ENCODE peak calls at places on chromosome 2, in five cellular contexts. One of them, this sample, is unnamed.

GRCh38 chr2:222884765-222885424 is 24.1 kb downstream of the ACSL3 start:
- DNase-seq in left cardiac atrium: no peak
- DNase-seq in ecto neural progenitor cell: no peak
- DNase-seq in HEK293T: no peak
- DNase-seq in kidney: no peak
- DNase-seq in this sample: no peak

GRCh38 chr2:179130560-179130959 is 80.6 kb upstream of the CCDC141 start:
- DNase-seq in left cardiac atrium: no peak
- DNase-seq in HEK293T: no peak
- DNase-seq in kidney: no peak
- DNase-seq in ecto neural progenitor cell: no peak
- DNase-seq in this sample: no peak

GRCh38 chr2:236166781-236167296 is 1.3 kb downstream of the GBX2 start:
- DNase-seq in ecto neural progenitor cell: peak; percentile 71
- DNase-seq in kidney: no peak
- DNase-seq in HEK293T: no peak
- DNase-seq in left cardiac atrium: no peak
- DNase-seq in this sample: peak; percentile 86

GRCh38 chr2:235200216-235200615 is 248.4 kb downstream of the SH3BP4 start:
- DNase-seq in kidney: no peak
- DNase-seq in ecto neural progenitor cell: peak; percentile 46
- DNase-seq in HEK293T: no peak
- DNase-seq in left cardiac atrium: no peak
- DNase-seq in this sample: no peak

GRCh38 chr2:55809875-55810620 is 113.5 kb downstream of the EFEMP1 start:
- DNase-seq in ecto neural progenitor cell: no peak
- DNase-seq in HEK293T: no peak
- DNase-seq in kidney: no peak
- DNase-seq in left cardiac atrium: peak; percentile 37
- DNase-seq in this sample: no peak

GRCh38 chr2:126749537-126749936 is 93.6 kb downstream of the GYPC start:
- DNase-seq in left cardiac atrium: no peak
- DNase-seq in HEK293T: no peak
- DNase-seq in ecto neural progenitor cell: peak; percentile 17
- DNase-seq in kidney: no peak
- DNase-seq in this sample: no peak

GRCh38 chr2:239978381-239978780 is 46.8 kb downstream of the NDUFA10 start:
- DNase-seq in kidney: no peak
- DNase-seq in left cardiac atrium: no peak
- DNase-seq in HEK293T: no peak
- DNase-seq in ecto neural progenitor cell: no peak
- DNase-seq in this sample: no peak

GRCh38 chr2:140747097-140747496 is 1383.7 kb downstream of the LRP1B start:
- DNase-seq in left cardiac atrium: no peak
- DNase-seq in HEK293T: no peak
- DNase-seq in kidney: no peak
- DNase-seq in ecto neural progenitor cell: no peak
- DNase-seq in this sample: no peak

GRCh38 chr2:105397959-105398521 is 811 bp downstream of the FHL2 start:
- DNase-seq in kidney: no peak
- DNase-seq in ecto neural progenitor cell: no peak
- DNase-seq in HEK293T: no peak
- DNase-seq in left cardiac atrium: peak; percentile 48
- DNase-seq in this sample: no peak

GRCh38 chr2:97995734-97996624 is at the start of gene TMEM131:
- DNase-seq in HEK293T: peak; percentile 95
- DNase-seq in kidney: peak; percentile 97
- DNase-seq in ecto neural progenitor cell: peak; percentile 96
- DNase-seq in left cardiac atrium: peak; percentile 95
- DNase-seq in this sample: peak; percentile 98

GRCh38 chr2:218896501-218897393 is 16.1 kb downstream of the WNT10A start:
- DNase-seq in left cardiac atrium: no peak
- DNase-seq in kidney: peak; percentile 94
- DNase-seq in ecto neural progenitor cell: no peak
- DNase-seq in HEK293T: no peak
- DNase-seq in this sample: no peak

GRCh38 chr2:234770081-234770506 is 181.7 kb upstream of the SH3BP4 start:
- DNase-seq in HEK293T: no peak
- DNase-seq in left cardiac atrium: no peak
- DNase-seq in kidney: no peak
- DNase-seq in ecto neural progenitor cell: peak; percentile 58
- DNase-seq in this sample: no peak

GRCh38 chr2:178700922-178701342 is 106.3 kb downstream of the TTN start:
- DNase-seq in left cardiac atrium: no peak
- DNase-seq in kidney: no peak
- DNase-seq in ecto neural progenitor cell: no peak
- DNase-seq in HEK293T: peak; percentile 46
- DNase-seq in this sample: no peak

GRCh38 chr2:64807417-64807816 is 153.7 kb upstream of the SERTAD2 start:
- DNase-seq in HEK293T: no peak
- DNase-seq in ecto neural progenitor cell: no peak
- DNase-seq in left cardiac atrium: no peak
- DNase-seq in kidney: no peak
- DNase-seq in this sample: no peak

GRCh38 chr2:188963738-188964137 is 10.4 kb upstream of the COL3A1 start:
- DNase-seq in kidney: no peak
- DNase-seq in HEK293T: no peak
- DNase-seq in ecto neural progenitor cell: no peak
- DNase-seq in left cardiac atrium: no peak
- DNase-seq in this sample: no peak

GRCh38 chr2:671787-672605 is 5.2 kb downstream of the TMEM18 start:
- DNase-seq in kidney: no peak
- DNase-seq in ecto neural progenitor cell: peak; percentile 30
- DNase-seq in HEK293T: no peak
- DNase-seq in left cardiac atrium: no peak
- DNase-seq in this sample: no peak

GRCh38 chr2:10446631-10447030 is 1.5 kb downstream of the ODC1 start:
- DNase-seq in HEK293T: no peak
- DNase-seq in left cardiac atrium: no peak
- DNase-seq in ecto neural progenitor cell: no peak
- DNase-seq in kidney: no peak
- DNase-seq in this sample: no peak

This sample was measured in chondrocyte.